ENCODE peak calls at places on chromosomes 2 and 18, in four cellular contexts. One of them, this sample, is unnamed.

GRCh38 chr2:2238726-2239269 is 92.3 kb downstream of the MYT1L start:
- DNase-seq in activated T-cell treated with anti-CD3 and anti-CD28 coated beads, Interleukin-2, amount 50 U/mL, for 4 hours: no peak
- DNase-seq in ACHN: no peak
- DNase-seq in pancreas: no peak
- DNase-seq in this sample: peak

GRCh38 chr2:14514001-14514400 is 118.5 kb upstream of the LRATD1 start:
- DNase-seq in pancreas: no peak
- DNase-seq in ACHN: no peak
- DNase-seq in activated T-cell treated with anti-CD3 and anti-CD28 coated beads, Interleukin-2, amount 50 U/mL, for 4 hours: no peak
- DNase-seq in this sample: no peak

GRCh38 chr2:240958366-240959213 is 39.8 kb upstream of the SNED1 start:
- DNase-seq in pancreas: peak
- DNase-seq in ACHN: no peak
- DNase-seq in activated T-cell treated with anti-CD3 and anti-CD28 coated beads, Interleukin-2, amount 50 U/mL, for 4 hours: no peak
- DNase-seq in this sample: no peak

GRCh38 chr2:26483957-26484565 is 6.1 kb upstream of the OTOF start:
- DNase-seq in activated T-cell treated with anti-CD3 and anti-CD28 coated beads, Interleukin-2, amount 50 U/mL, for 4 hours: no peak
- DNase-seq in pancreas: peak
- DNase-seq in ACHN: no peak
- DNase-seq in this sample: no peak

GRCh38 chr2:189522435-189523151 is 58.0 kb downstream of the SLC40A1 start:
- DNase-seq in pancreas: no peak
- DNase-seq in ACHN: no peak
- DNase-seq in activated T-cell treated with anti-CD3 and anti-CD28 coated beads, Interleukin-2, amount 50 U/mL, for 4 hours: no peak
- DNase-seq in this sample: no peak

GRCh38 chr2:5465859-5466258 is 226.3 kb upstream of the SOX11 start:
- DNase-seq in activated T-cell treated with anti-CD3 and anti-CD28 coated beads, Interleukin-2, amount 50 U/mL, for 4 hours: no peak
- DNase-seq in pancreas: no peak
- DNase-seq in ACHN: no peak
- DNase-seq in this sample: no peak

GRCh38 chr2:25521665-25522387 is 151.6 kb downstream of the DTNB start:
- DNase-seq in ACHN: peak
- DNase-seq in activated T-cell treated with anti-CD3 and anti-CD28 coated beads, Interleukin-2, amount 50 U/mL, for 4 hours: no peak
- DNase-seq in pancreas: no peak
- DNase-seq in this sample: peak

GRCh38 chr2:205768341-205768740 is 86.0 kb downstream of the NRP2 start:
- DNase-seq in ACHN: no peak
- DNase-seq in activated T-cell treated with anti-CD3 and anti-CD28 coated beads, Interleukin-2, amount 50 U/mL, for 4 hours: no peak
- DNase-seq in pancreas: no peak
- DNase-seq in this sample: peak

GRCh38 chr2:136997550-136997949 is 232.2 kb downstream of the THSD7B start:
- DNase-seq in pancreas: no peak
- DNase-seq in activated T-cell treated with anti-CD3 and anti-CD28 coated beads, Interleukin-2, amount 50 U/mL, for 4 hours: no peak
- DNase-seq in ACHN: no peak
- DNase-seq in this sample: no peak

GRCh38 chr18:10149768-10150556 is 236.1 kb downstream of the VAPA start:
- DNase-seq in ACHN: no peak
- DNase-seq in activated T-cell treated with anti-CD3 and anti-CD28 coated beads, Interleukin-2, amount 50 U/mL, for 4 hours: no peak
- DNase-seq in pancreas: no peak
- DNase-seq in this sample: no peak

GRCh38 chr2:102016399-102016955 is 24.7 kb downstream of the IL1R2 start:
- DNase-seq in ACHN: no peak
- DNase-seq in activated T-cell treated with anti-CD3 and anti-CD28 coated beads, Interleukin-2, amount 50 U/mL, for 4 hours: no peak
- DNase-seq in pancreas: no peak
- DNase-seq in this sample: no peak

GRCh38 chr2:153403937-153404336 is 74.6 kb downstream of the RPRM start:
- DNase-seq in pancreas: no peak
- DNase-seq in activated T-cell treated with anti-CD3 and anti-CD28 coated beads, Interleukin-2, amount 50 U/mL, for 4 hours: no peak
- DNase-seq in ACHN: no peak
- DNase-seq in this sample: no peak

This sample was measured in NCI-H774.